ENCODE peak calls at places on chromosomes 3 and 15, in six cellular contexts. One of them, this sample, is unnamed. For H3K36me3 and H3K4me1, the result is how much of the 10 kb centered on the place peaks cover.

GRCh38 chr3:108728934-108729333 is 28.3 kb downstream of the RETNLB start:
- DNase-seq in K562: no peak
- DNase-seq in PC-3: no peak
- DNase-seq in iPS DF 6.9: no peak
- DNase-seq in OCI-LY7: no peak
- DNase-seq in upper lobe of left lung: no peak
- DNase-seq in this sample: no peak

GRCh38 chr3:23676093-23676492 is 129.7 kb upstream of the UBE2E1 start:
- DNase-seq in K562: no peak
- DNase-seq in PC-3: peak
- DNase-seq in iPS DF 6.9: no peak
- DNase-seq in OCI-LY7: no peak
- DNase-seq in upper lobe of left lung: no peak
- DNase-seq in this sample: no peak

GRCh38 chr15:68503791-68504720 is 72.1 kb upstream of the ITGA11 start:
- DNase-seq in K562: no peak
- DNase-seq in PC-3: no peak
- DNase-seq in iPS DF 6.9: no peak
- DNase-seq in OCI-LY7: no peak
- DNase-seq in upper lobe of left lung: peak
- DNase-seq in this sample: no peak

GRCh38 chr3:161266731-161267150 is 45.6 kb downstream of the NMD3 start:
- DNase-seq in K562: no peak
- DNase-seq in PC-3: peak
- DNase-seq in iPS DF 6.9: no peak
- DNase-seq in OCI-LY7: no peak
- DNase-seq in upper lobe of left lung: no peak
- DNase-seq in this sample: no peak

GRCh38 chr3:142987080-142987700 is 14.2 kb upstream of the U2SURP start:
- DNase-seq in K562: peak
- DNase-seq in PC-3: peak
- DNase-seq in iPS DF 6.9: no peak
- DNase-seq in OCI-LY7: peak
- DNase-seq in upper lobe of left lung: no peak
- DNase-seq in this sample: no peak

GRCh38 chr3:9196009-9196408 is 53.4 kb downstream of the SRGAP3 start:
- DNase-seq in K562: no peak
- DNase-seq in PC-3: no peak
- DNase-seq in iPS DF 6.9: peak
- DNase-seq in OCI-LY7: no peak
- DNase-seq in upper lobe of left lung: no peak
- DNase-seq in this sample: no peak

GRCh38 chr15:68487087-68487843 is 55.3 kb upstream of the ITGA11 start:
- DNase-seq in K562: no peak
- DNase-seq in PC-3: no peak
- DNase-seq in iPS DF 6.9: no peak
- DNase-seq in OCI-LY7: no peak
- DNase-seq in upper lobe of left lung: no peak
- DNase-seq in this sample: no peak

GRCh38 chr15:74497584-74497983 is 36.6 kb upstream of the UBL7 start:
- DNase-seq in K562: no peak
- DNase-seq in PC-3: peak
- DNase-seq in iPS DF 6.9: no peak
- DNase-seq in OCI-LY7: no peak
- DNase-seq in upper lobe of left lung: no peak
- DNase-seq in this sample: no peak

GRCh38 chr3:62416109-62416508 is 42.8 kb upstream of the FEZF2 start:
- DNase-seq in K562: no peak
- DNase-seq in PC-3: no peak
- DNase-seq in iPS DF 6.9: no peak
- DNase-seq in OCI-LY7: no peak
- DNase-seq in upper lobe of left lung: no peak
- DNase-seq in this sample: no peak

GRCh38 chr3:175357758-175358157 is 498.6 kb downstream of the NAALADL2 start:
- DNase-seq in K562: no peak
- DNase-seq in PC-3: no peak
- DNase-seq in iPS DF 6.9: no peak
- DNase-seq in OCI-LY7: no peak
- DNase-seq in upper lobe of left lung: no peak
- DNase-seq in this sample: no peak

GRCh38 chr3:117019082-117019713 is 309.6 kb downstream of the TUSC7 start:
- DNase-seq in K562: no peak
- DNase-seq in PC-3: peak
- DNase-seq in iPS DF 6.9: peak
- DNase-seq in OCI-LY7: peak
- DNase-seq in upper lobe of left lung: peak
- DNase-seq in this sample: no peak

GRCh38 chr15:92631721-92632120 is 23.9 kb downstream of the FAM174B start:
- DNase-seq in K562: peak
- DNase-seq in PC-3: peak
- DNase-seq in iPS DF 6.9: no peak
- DNase-seq in OCI-LY7: no peak
- DNase-seq in upper lobe of left lung: no peak
- DNase-seq in this sample: no peak

GRCh38 chr15:43433661-43434303 is 59.2 kb downstream of the TP53BP1 start:
- DNase-seq in K562: no peak
- DNase-seq in PC-3: no peak
- DNase-seq in iPS DF 6.9: no peak
- DNase-seq in OCI-LY7: no peak
- DNase-seq in upper lobe of left lung: no peak
- DNase-seq in this sample: no peak
- H3K36me3 ChIP-seq in K562: under half
- H3K36me3 ChIP-seq in PC-3: under half
- H3K36me3 ChIP-seq in iPS DF 6.9: under half
- H3K36me3 ChIP-seq in OCI-LY7: half or more
- H3K36me3 ChIP-seq in upper lobe of left lung: under half
- H3K36me3 ChIP-seq in this sample: under half

GRCh38 chr15:90044916-90045371 is 43.8 kb downstream of the ZNF710 start:
- DNase-seq in K562: no peak
- DNase-seq in PC-3: no peak
- DNase-seq in iPS DF 6.9: no peak
- DNase-seq in OCI-LY7: no peak
- DNase-seq in upper lobe of left lung: no peak
- DNase-seq in this sample: no peak

GRCh38 chr15:90044191-90044590 is 43.1 kb downstream of the ZNF710 start:
- DNase-seq in K562: no peak
- DNase-seq in PC-3: no peak
- DNase-seq in iPS DF 6.9: no peak
- DNase-seq in OCI-LY7: no peak
- DNase-seq in upper lobe of left lung: no peak
- DNase-seq in this sample: no peak

GRCh38 chr15:90046846-90047481 is 45.8 kb downstream of the ZNF710 start:
- DNase-seq in K562: no peak
- DNase-seq in PC-3: peak
- DNase-seq in iPS DF 6.9: no peak
- DNase-seq in OCI-LY7: peak
- DNase-seq in upper lobe of left lung: peak
- DNase-seq in this sample: no peak

GRCh38 chr15:90047956-90048575 is 46.9 kb downstream of the ZNF710 start:
- DNase-seq in K562: no peak
- DNase-seq in PC-3: no peak
- DNase-seq in iPS DF 6.9: no peak
- DNase-seq in OCI-LY7: peak
- DNase-seq in upper lobe of left lung: no peak
- DNase-seq in this sample: no peak

DNA sequence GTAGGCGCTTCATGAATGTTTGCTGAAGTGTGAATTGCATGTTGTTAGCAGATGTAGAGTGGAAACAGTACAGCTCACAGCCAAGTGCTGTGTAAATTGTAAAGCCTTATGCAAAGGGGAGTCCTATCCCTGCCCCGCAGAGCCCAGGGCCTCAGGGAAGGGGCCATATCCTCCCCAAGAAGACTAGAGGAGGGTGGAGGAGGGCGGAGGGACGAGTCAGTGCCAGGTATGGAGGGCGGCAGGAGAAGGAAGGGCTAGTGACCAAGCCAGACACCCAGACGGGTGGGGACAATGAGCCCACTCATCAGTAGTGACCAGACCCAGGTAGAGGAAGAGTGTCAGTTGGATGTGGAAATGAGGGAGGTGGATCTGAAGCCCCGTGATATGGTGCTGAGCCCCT is 45.2 kb downstream of the ZNF710 start:
- DNase-seq in K562: no peak
- DNase-seq in PC-3: no peak
- DNase-seq in iPS DF 6.9: no peak
- DNase-seq in OCI-LY7: no peak
- DNase-seq in upper lobe of left lung: no peak
- DNase-seq in this sample: no peak
- H3K4me1 ChIP-seq in K562: under half
- H3K4me1 ChIP-seq in PC-3: under half
- H3K4me1 ChIP-seq in iPS DF 6.9: under half
- H3K4me1 ChIP-seq in OCI-LY7: under half
- H3K4me1 ChIP-seq in upper lobe of left lung: under half
- H3K4me1 ChIP-seq in this sample: under half

GRCh38 chr3:188780188-188781147 is 391.3 kb upstream of the TPRG1 start:
- DNase-seq in K562: no peak
- DNase-seq in PC-3: no peak
- DNase-seq in iPS DF 6.9: no peak
- DNase-seq in OCI-LY7: no peak
- DNase-seq in upper lobe of left lung: peak
- DNase-seq in this sample: no peak
- H3K27ac ChIP-seq in K562: no peak
- H3K27ac ChIP-seq in PC-3: no peak
- H3K27ac ChIP-seq in iPS DF 6.9: no peak
- H3K27ac ChIP-seq in OCI-LY7: no peak
- H3K27ac ChIP-seq in upper lobe of left lung: peak
- H3K27ac ChIP-seq in this sample: no peak

GRCh38 chr3:41600616-41601015 is 361.3 kb downstream of the ULK4 start:
- DNase-seq in K562: no peak
- DNase-seq in PC-3: no peak
- DNase-seq in iPS DF 6.9: no peak
- DNase-seq in OCI-LY7: no peak
- DNase-seq in upper lobe of left lung: no peak
- DNase-seq in this sample: no peak

GRCh38 chr3:41598329-41598728 is 363.6 kb downstream of the ULK4 start:
- DNase-seq in K562: no peak
- DNase-seq in PC-3: no peak
- DNase-seq in iPS DF 6.9: no peak
- DNase-seq in OCI-LY7: no peak
- DNase-seq in upper lobe of left lung: no peak
- DNase-seq in this sample: no peak

GRCh38 chr3:41598804-41599481 is 363.0 kb downstream of the ULK4 start:
- DNase-seq in K562: no peak
- DNase-seq in PC-3: no peak
- DNase-seq in iPS DF 6.9: no peak
- DNase-seq in OCI-LY7: no peak
- DNase-seq in upper lobe of left lung: no peak
- DNase-seq in this sample: no peak

GRCh38 chr3:41602121-41602520 is 359.8 kb downstream of the ULK4 start:
- DNase-seq in K562: no peak
- DNase-seq in PC-3: no peak
- DNase-seq in iPS DF 6.9: no peak
- DNase-seq in OCI-LY7: no peak
- DNase-seq in upper lobe of left lung: no peak
- DNase-seq in this sample: no peak

DNA sequence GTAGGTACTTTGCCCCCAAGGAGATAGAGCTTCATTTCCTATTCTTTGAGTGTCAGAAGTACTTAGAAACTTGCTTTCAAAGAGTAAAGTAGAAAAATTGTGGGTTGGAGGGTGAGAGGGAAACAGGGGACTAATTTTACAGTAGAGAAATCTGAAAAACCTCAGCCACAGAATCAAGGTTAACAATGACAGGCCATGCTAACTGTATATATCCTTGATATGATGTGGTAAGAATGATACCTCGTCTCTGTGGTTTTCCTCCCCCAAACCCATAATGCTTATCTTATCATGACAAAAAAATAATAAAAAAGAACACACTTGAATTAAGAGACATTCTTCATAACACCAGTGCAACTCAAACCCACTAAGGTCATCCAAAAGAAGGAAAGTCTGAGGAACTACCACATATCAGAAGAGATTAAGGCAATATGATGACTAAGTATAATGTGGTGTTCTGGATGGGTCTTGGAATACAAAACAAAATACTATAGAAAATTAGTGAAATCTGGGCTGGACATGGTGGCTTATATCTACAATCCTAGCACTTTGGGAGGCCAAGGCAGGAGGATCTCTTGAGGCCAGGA is 360.4 kb downstream of the ULK4 start:
- DNase-seq in K562: no peak
- DNase-seq in PC-3: no peak
- DNase-seq in iPS DF 6.9: no peak
- DNase-seq in OCI-LY7: no peak
- DNase-seq in upper lobe of left lung: no peak
- DNase-seq in this sample: no peak
- H3K36me3 ChIP-seq in K562: under half
- H3K36me3 ChIP-seq in PC-3: under half
- H3K36me3 ChIP-seq in iPS DF 6.9: under half
- H3K36me3 ChIP-seq in OCI-LY7: under half
- H3K36me3 ChIP-seq in upper lobe of left lung: under half
- H3K36me3 ChIP-seq in this sample: under half

GRCh38 chr15:72216079-72216478 is 14.9 kb downstream of the PKM start:
- DNase-seq in K562: no peak
- DNase-seq in PC-3: no peak
- DNase-seq in iPS DF 6.9: no peak
- DNase-seq in OCI-LY7: no peak
- DNase-seq in upper lobe of left lung: no peak
- DNase-seq in this sample: no peak
- H3K4me1 ChIP-seq in K562: under half
- H3K4me1 ChIP-seq in PC-3: under half
- H3K4me1 ChIP-seq in iPS DF 6.9: under half
- H3K4me1 ChIP-seq in OCI-LY7: under half
- H3K4me1 ChIP-seq in upper lobe of left lung: under half
- H3K4me1 ChIP-seq in this sample: under half

GRCh38 chr3:153050978-153051377 is 111.0 kb upstream of the RAP2B start:
- DNase-seq in K562: no peak
- DNase-seq in PC-3: no peak
- DNase-seq in iPS DF 6.9: no peak
- DNase-seq in OCI-LY7: no peak
- DNase-seq in upper lobe of left lung: no peak
- DNase-seq in this sample: no peak
- H3K27ac ChIP-seq in K562: peak
- H3K27ac ChIP-seq in PC-3: peak
- H3K27ac ChIP-seq in iPS DF 6.9: no peak
- H3K27ac ChIP-seq in OCI-LY7: no peak
- H3K27ac ChIP-seq in upper lobe of left lung: no peak
- H3K27ac ChIP-seq in this sample: no peak